ENCODE peak calls at places on chromosomes 1 and 21, in nine cellular contexts. One of them, this sample, is unnamed.

GRCh38 chr1:205453466-205453865 is 2.4 kb downstream of the BLACAT1 start:
- DNase-seq in Peyer's patch: no peak
- DNase-seq in heart left ventricle: no peak
- DNase-seq in endothelial cell of umbilical vein: no peak
- DNase-seq in body of pancreas: no peak
- DNase-seq in esophagus squamous epithelium: no peak
- DNase-seq in gastrocnemius medialis: no peak
- DNase-seq in stomach: no peak
- DNase-seq in ovary: no peak
- DNase-seq in this sample: no peak

GRCh38 chr1:7940745-7941436 is at the start of gene TNFRSF9:
- DNase-seq in body of pancreas: peak; percentile 11
- DNase-seq in gastrocnemius medialis: no peak
- DNase-seq in heart left ventricle: peak; percentile 40
- DNase-seq in stomach: peak; percentile 29
- DNase-seq in esophagus squamous epithelium: no peak
- DNase-seq in ovary: no peak
- DNase-seq in endothelial cell of umbilical vein: peak; percentile 58
- DNase-seq in Peyer's patch: no peak
- DNase-seq in this sample: no peak

GRCh38 chr1:112502827-112503226 is 5.9 kb upstream of the WNT2B start:
- DNase-seq in gastrocnemius medialis: no peak
- DNase-seq in ovary: no peak
- DNase-seq in endothelial cell of umbilical vein: no peak
- DNase-seq in stomach: no peak
- DNase-seq in body of pancreas: no peak
- DNase-seq in heart left ventricle: no peak
- DNase-seq in esophagus squamous epithelium: no peak
- DNase-seq in Peyer's patch: no peak
- DNase-seq in this sample: no peak

GRCh38 chr1:6096243-6097116 is 50.8 kb downstream of the KCNAB2 start:
- DNase-seq in stomach: no peak
- DNase-seq in esophagus squamous epithelium: no peak
- DNase-seq in endothelial cell of umbilical vein: no peak
- DNase-seq in heart left ventricle: no peak
- DNase-seq in Peyer's patch: peak; percentile 34
- DNase-seq in ovary: no peak
- DNase-seq in body of pancreas: no peak
- DNase-seq in gastrocnemius medialis: no peak
- DNase-seq in this sample: no peak

GRCh38 chr1:85313888-85314696 is 37.7 kb upstream of the BCL10 start:
- DNase-seq in body of pancreas: peak; percentile 16
- DNase-seq in heart left ventricle: peak; percentile 48
- DNase-seq in endothelial cell of umbilical vein: peak; percentile 87
- DNase-seq in gastrocnemius medialis: peak; percentile 59
- DNase-seq in esophagus squamous epithelium: no peak
- DNase-seq in stomach: no peak
- DNase-seq in Peyer's patch: no peak
- DNase-seq in ovary: no peak
- DNase-seq in this sample: no peak

GRCh38 chr1:207956976-207957375 is 46.1 kb upstream of the CD34 start:
- DNase-seq in endothelial cell of umbilical vein: peak; percentile 86
- DNase-seq in body of pancreas: no peak
- DNase-seq in gastrocnemius medialis: no peak
- DNase-seq in stomach: no peak
- DNase-seq in heart left ventricle: no peak
- DNase-seq in esophagus squamous epithelium: no peak
- DNase-seq in ovary: no peak
- DNase-seq in Peyer's patch: no peak
- DNase-seq in this sample: no peak

GRCh38 chr1:223482766-223483165 is 89.6 kb downstream of the CCDC185 start:
- DNase-seq in heart left ventricle: no peak
- DNase-seq in ovary: no peak
- DNase-seq in Peyer's patch: no peak
- DNase-seq in endothelial cell of umbilical vein: no peak
- DNase-seq in stomach: no peak
- DNase-seq in body of pancreas: no peak
- DNase-seq in esophagus squamous epithelium: no peak
- DNase-seq in gastrocnemius medialis: no peak
- DNase-seq in this sample: peak; percentile 43

GRCh38 chr1:101112051-101112770 is 86.6 kb upstream of the DPH5 start:
- DNase-seq in heart left ventricle: peak; percentile 58
- DNase-seq in endothelial cell of umbilical vein: peak; percentile 93
- DNase-seq in stomach: no peak
- DNase-seq in ovary: no peak
- DNase-seq in body of pancreas: peak; percentile 57
- DNase-seq in Peyer's patch: no peak
- DNase-seq in gastrocnemius medialis: no peak
- DNase-seq in esophagus squamous epithelium: peak; percentile 6
- DNase-seq in this sample: no peak

GRCh38 chr1:114504023-114504422 is 7.0 kb downstream of the TRIM33 start:
- DNase-seq in gastrocnemius medialis: no peak
- DNase-seq in stomach: no peak
- DNase-seq in esophagus squamous epithelium: no peak
- DNase-seq in heart left ventricle: no peak
- DNase-seq in endothelial cell of umbilical vein: no peak
- DNase-seq in Peyer's patch: no peak
- DNase-seq in ovary: no peak
- DNase-seq in body of pancreas: no peak
- DNase-seq in this sample: no peak

GRCh38 chr1:234675561-234675960 is 65.6 kb upstream of the IRF2BP2 start:
- DNase-seq in endothelial cell of umbilical vein: no peak
- DNase-seq in body of pancreas: no peak
- DNase-seq in gastrocnemius medialis: no peak
- DNase-seq in stomach: no peak
- DNase-seq in heart left ventricle: no peak
- DNase-seq in Peyer's patch: no peak
- DNase-seq in esophagus squamous epithelium: no peak
- DNase-seq in ovary: no peak
- DNase-seq in this sample: no peak

GRCh38 chr21:26170471-26171309 is at the start of gene APP:
- DNase-seq in ovary: peak; percentile 92
- DNase-seq in esophagus squamous epithelium: peak; percentile 7
- DNase-seq in gastrocnemius medialis: peak; percentile 49
- DNase-seq in body of pancreas: peak; percentile 86
- DNase-seq in endothelial cell of umbilical vein: peak; percentile 73
- DNase-seq in heart left ventricle: peak; percentile 84
- DNase-seq in Peyer's patch: peak; percentile 93
- DNase-seq in stomach: peak; percentile 91
- DNase-seq in this sample: peak; percentile 76

GRCh38 chr21:26171310-26172100 is 935 bp upstream of the APP start:
- DNase-seq in endothelial cell of umbilical vein: no peak
- DNase-seq in Peyer's patch: no peak
- DNase-seq in gastrocnemius medialis: no peak
- DNase-seq in ovary: no peak
- DNase-seq in body of pancreas: no peak
- DNase-seq in heart left ventricle: no peak
- DNase-seq in stomach: no peak
- DNase-seq in esophagus squamous epithelium: no peak
- DNase-seq in this sample: no peak

GRCh38 chr21:26169061-26169610 is 1.4 kb downstream of the APP start:
- DNase-seq in Peyer's patch: no peak
- DNase-seq in gastrocnemius medialis: no peak
- DNase-seq in ovary: peak; percentile 56
- DNase-seq in stomach: peak; percentile 51
- DNase-seq in esophagus squamous epithelium: no peak
- DNase-seq in body of pancreas: peak; percentile 56
- DNase-seq in heart left ventricle: peak; percentile 38
- DNase-seq in endothelial cell of umbilical vein: peak; percentile 76
- DNase-seq in this sample: peak; percentile 26

GRCh38 chr21:26167593-26167992 is 3.0 kb downstream of the APP start:
- DNase-seq in endothelial cell of umbilical vein: peak; percentile 46
- DNase-seq in stomach: no peak
- DNase-seq in Peyer's patch: no peak
- DNase-seq in gastrocnemius medialis: no peak
- DNase-seq in ovary: no peak
- DNase-seq in heart left ventricle: no peak
- DNase-seq in esophagus squamous epithelium: no peak
- DNase-seq in body of pancreas: no peak
- DNase-seq in this sample: no peak

DNA sequence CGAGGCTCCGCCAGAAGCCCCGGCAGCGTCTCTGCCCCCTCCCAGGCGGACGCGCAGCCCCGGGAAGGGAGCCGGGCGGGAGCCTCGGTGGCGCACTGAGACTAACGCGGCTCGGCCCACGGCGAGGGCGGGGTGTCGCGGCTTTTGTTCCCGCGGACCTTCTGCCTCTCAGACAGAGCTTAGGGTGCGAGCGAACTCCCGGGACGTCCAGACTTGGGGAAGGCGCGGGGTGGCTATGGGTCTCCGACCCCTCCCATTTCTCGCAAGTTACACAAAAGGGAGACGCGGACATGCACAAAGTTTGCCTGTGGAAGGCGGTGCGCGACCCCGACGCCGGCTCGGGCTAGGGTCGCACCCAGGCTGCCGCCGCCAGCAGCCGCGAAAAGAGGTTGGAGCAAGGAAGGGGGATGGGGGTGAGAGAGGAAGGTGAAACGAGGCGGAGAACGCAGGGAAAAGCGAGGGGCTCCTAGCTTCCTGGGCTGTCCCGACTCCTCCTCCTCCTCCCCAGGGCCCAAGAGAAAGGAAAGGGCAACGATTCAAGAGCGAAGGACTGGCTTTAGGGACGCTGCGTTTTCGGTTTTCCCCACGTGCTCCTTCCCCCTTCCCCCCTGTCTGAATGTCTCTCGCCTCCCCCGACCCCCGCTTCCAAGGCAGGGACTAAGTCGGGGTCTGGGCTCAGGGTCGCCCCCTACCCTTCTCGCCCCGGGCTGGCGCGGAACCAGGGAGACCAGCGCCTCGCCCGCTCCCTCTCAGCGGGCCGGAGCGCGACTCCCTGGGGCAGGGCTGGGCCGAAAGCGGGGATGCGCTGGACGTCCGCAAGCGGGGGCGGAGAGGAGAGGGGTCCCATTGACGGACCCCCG is 729 bp downstream of the APP start:
- DNase-seq in ovary: peak; percentile 67
- DNase-seq in gastrocnemius medialis: no peak
- DNase-seq in Peyer's patch: peak; percentile 85
- DNase-seq in body of pancreas: peak; percentile 65
- DNase-seq in endothelial cell of umbilical vein: peak; percentile 59
- DNase-seq in esophagus squamous epithelium: no peak
- DNase-seq in stomach: peak; percentile 62
- DNase-seq in heart left ventricle: peak; percentile 68
- DNase-seq in this sample: peak; percentile 53
- TF ChIP-seq POLR2A in ovary: peak; percentile 7
- TF ChIP-seq POLR2A in gastrocnemius medialis: peak; percentile 13
- TF ChIP-seq POLR2A in Peyer's patch: peak; percentile 43
- TF ChIP-seq POLR2A in body of pancreas: peak; percentile 63
- TF ChIP-seq POLR2A in endothelial cell of umbilical vein: peak; percentile 38
- TF ChIP-seq POLR2A in esophagus squamous epithelium: peak; percentile 14
- TF ChIP-seq POLR2A in stomach: no peak
- TF ChIP-seq POLR2A in heart left ventricle: peak; percentile 38
- TF ChIP-seq POLR2A in this sample: no peak

GRCh38 chr1:156754219-156754618 is 2.7 kb upstream of the HDGF start:
- DNase-seq in gastrocnemius medialis: no peak
- DNase-seq in body of pancreas: no peak
- DNase-seq in endothelial cell of umbilical vein: no peak
- DNase-seq in esophagus squamous epithelium: no peak
- DNase-seq in Peyer's patch: no peak
- DNase-seq in ovary: no peak
- DNase-seq in heart left ventricle: no peak
- DNase-seq in stomach: no peak
- DNase-seq in this sample: no peak
- TF ChIP-seq CTCF in gastrocnemius medialis: no peak
- TF ChIP-seq CTCF in body of pancreas: no peak
- TF ChIP-seq CTCF in endothelial cell of umbilical vein: no peak
- TF ChIP-seq CTCF in esophagus squamous epithelium: no peak
- TF ChIP-seq CTCF in Peyer's patch: no peak
- TF ChIP-seq CTCF in ovary: no peak
- TF ChIP-seq CTCF in heart left ventricle: no peak
- TF ChIP-seq CTCF in stomach: no peak
- TF ChIP-seq CTCF in this sample: no peak

DNA sequence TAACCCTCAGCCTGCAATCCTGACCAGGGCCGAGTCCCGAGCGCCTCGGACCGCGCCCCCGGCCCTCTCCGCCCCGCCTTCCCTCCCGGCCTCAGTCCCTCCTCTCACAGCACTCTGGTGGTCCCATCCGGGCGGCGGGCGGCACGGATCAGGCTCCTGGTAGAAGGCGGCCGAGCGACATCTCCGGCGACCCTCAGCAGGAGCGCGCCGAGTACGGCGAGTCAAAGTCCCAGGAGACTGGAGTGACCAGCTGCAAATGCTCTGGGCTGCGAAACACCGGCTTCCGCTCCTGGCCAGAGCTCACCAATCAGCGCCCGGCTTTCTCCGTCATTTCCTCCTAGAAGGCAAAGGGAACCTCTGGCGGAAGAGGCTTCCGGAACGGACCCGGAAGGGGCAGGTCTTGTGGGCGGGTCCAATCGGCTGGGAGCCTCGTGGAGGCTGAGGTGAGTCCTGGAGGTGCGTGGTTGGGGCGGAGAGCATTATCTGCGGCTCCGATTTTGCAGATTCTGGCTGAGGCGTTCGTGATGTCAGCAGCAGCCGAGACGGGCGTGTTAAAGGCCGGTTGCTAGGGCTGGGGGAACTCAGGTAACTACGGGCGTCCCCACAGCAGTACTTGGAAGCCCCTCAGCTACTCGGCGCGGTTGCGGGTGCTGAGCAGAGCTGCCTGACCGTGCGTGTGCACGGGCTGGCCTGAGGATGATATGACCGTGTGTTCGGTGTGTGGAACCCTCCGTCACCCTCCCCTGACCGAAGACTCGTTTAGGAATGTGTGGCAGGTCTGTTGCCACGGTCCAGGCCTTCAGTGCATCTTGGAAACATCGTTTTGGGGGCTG is at the start of the genes GDAP2 and WDR3:
- DNase-seq in ovary: peak; percentile 92
- DNase-seq in endothelial cell of umbilical vein: peak; percentile 95
- DNase-seq in esophagus squamous epithelium: peak; percentile 87
- DNase-seq in gastrocnemius medialis: peak; percentile 95
- DNase-seq in Peyer's patch: peak; percentile 96
- DNase-seq in stomach: peak; percentile 97
- DNase-seq in body of pancreas: peak; percentile 97
- DNase-seq in heart left ventricle: peak; percentile 97
- DNase-seq in this sample: peak; percentile 99
- TF ChIP-seq POLR2A in ovary: no peak
- TF ChIP-seq POLR2A in endothelial cell of umbilical vein: no peak
- TF ChIP-seq POLR2A in esophagus squamous epithelium: peak; percentile 59
- TF ChIP-seq POLR2A in gastrocnemius medialis: peak; percentile 72
- TF ChIP-seq POLR2A in Peyer's patch: peak; percentile 72
- TF ChIP-seq POLR2A in stomach: no peak
- TF ChIP-seq POLR2A in body of pancreas: peak; percentile 89
- TF ChIP-seq POLR2A in heart left ventricle: peak; percentile 69
- TF ChIP-seq POLR2A in this sample: no peak

GRCh38 chr1:220012259-220012658 is 34.0 kb downstream of the EPRS1 start:
- DNase-seq in gastrocnemius medialis: no peak
- DNase-seq in endothelial cell of umbilical vein: peak; percentile 77
- DNase-seq in Peyer's patch: no peak
- DNase-seq in heart left ventricle: no peak
- DNase-seq in body of pancreas: no peak
- DNase-seq in stomach: no peak
- DNase-seq in esophagus squamous epithelium: no peak
- DNase-seq in ovary: no peak
- DNase-seq in this sample: no peak
- TF ChIP-seq CTCF in gastrocnemius medialis: no peak
- TF ChIP-seq CTCF in endothelial cell of umbilical vein: no peak
- TF ChIP-seq CTCF in Peyer's patch: no peak
- TF ChIP-seq CTCF in heart left ventricle: no peak
- TF ChIP-seq CTCF in body of pancreas: no peak
- TF ChIP-seq CTCF in stomach: no peak
- TF ChIP-seq CTCF in esophagus squamous epithelium: no peak
- TF ChIP-seq CTCF in ovary: no peak
- TF ChIP-seq CTCF in this sample: no peak